ENCODE peak calls at places on chromosome 19, in four cellular contexts. U, Y, P and E are unnamed samples.

GRCh38 chr19:48461982-48462655 is 6.7 kb downstream of the KCNJ14 start:
- DNase-seq in U (no peak), Y (no peak), P (no peak), E (no peak)

GRCh38 chr19:21749090-21749489 is 18.3 kb downstream of the ZNF100 start:
- DNase-seq in P (no peak), Y (peak), U (no peak), E (no peak)

GRCh38 chr19:43406297-43406696 is 8.4 kb upstream of the TEX101 start:
- DNase-seq in P (no peak), Y (no peak), U (no peak), E (no peak)

GRCh38 chr19:47035495-47036232 is 12.8 kb downstream of the TMEM160 start:
- DNase-seq in Y (peak), U (peak), P (peak), E (peak)

GRCh38 chr19:43820098-43820860 is 6.8 kb upstream of the ZNF283 start:
- DNase-seq in Y (peak), P (peak), U (peak), E (peak)

GRCh38 chr19:39405930-39406655 is 554 bp upstream of the ZFP36 start:
- DNase-seq in Y (no peak), P (no peak), U (no peak), E (peak)

GRCh38 chr19:3268326-3268725 is 43.9 kb downstream of the CELF5 start:
- DNase-seq in P (no peak), U (no peak), Y (no peak), E (no peak)

GRCh38 chr19:6476155-6476895 is 5.3 kb downstream of the DENND1C start:
- DNase-seq in Y (no peak), P (peak), U (no peak), E (peak)

GRCh38 chr19:45038931-45039893 is at the start of gene CLASRP:
- DNase-seq in U (peak), Y (peak), P (peak), E (peak)

GRCh38 chr19:48489608-48490216 is 20.5 kb downstream of the CYTH2 start:
- DNase-seq in P (peak), Y (no peak), U (no peak), E (no peak)

GRCh38 chr19:47650695-47651094 is 41.8 kb downstream of the BICRA start:
- DNase-seq in Y (no peak), U (no peak), P (no peak), E (no peak)

GRCh38 chr19:20179946-20180345 is 12.9 kb downstream of the ZNF486 start:
- DNase-seq in P (no peak), U (no peak), Y (peak), E (no peak)

GRCh38 chr19:48308695-48309586 is 16.4 kb upstream of the EMP3 start:
- DNase-seq in Y (no peak), P (no peak), U (no peak), E (no peak)

GRCh38 chr19:41957838-41958366 is 1.2 kb downstream of the RABAC1 start:
- DNase-seq in U (peak), P (peak), Y (peak), E (peak)

GRCh38 chr19:54136086-54136863 is 1.3 kb upstream of the CNOT3 start:
- DNase-seq in P (no peak), U (no peak), Y (no peak), E (no peak)

GRCh38 chr19:3250675-3251074 is 26.2 kb downstream of the CELF5 start:
- DNase-seq in U (no peak), P (no peak), Y (no peak), E (no peak)

GRCh38 chr19:42233106-42233505 is 9.3 kb downstream of the GSK3A start:
- DNase-seq in P (no peak), Y (no peak), U (no peak), E (no peak)

GRCh38 chr19:44848036-44848804 is 2.1 kb downstream of the NECTIN2 start:
- DNase-seq in Y (peak), P (no peak), U (no peak), E (no peak)

GRCh38 chr19:46902402-46902766 is 41.6 kb downstream of the ARHGAP35 start:
- DNase-seq in U (no peak), Y (peak), P (no peak), E (no peak)

DNA sequence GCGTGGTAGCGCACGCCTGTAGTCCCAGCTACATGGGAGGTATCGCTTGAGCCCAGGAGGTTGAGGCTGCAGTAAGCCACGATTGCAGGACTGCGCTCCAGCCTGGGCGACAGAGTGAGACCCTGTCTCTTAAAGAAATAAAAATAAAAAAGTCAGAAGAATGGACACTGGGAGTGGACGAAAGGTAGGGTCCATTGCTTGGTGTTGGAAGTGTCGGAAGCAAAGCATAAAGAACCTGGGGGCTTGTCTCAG is 392 bp upstream of the ARHGAP33 start:
- DNase-seq in U (no peak), P (no peak), Y (no peak), E (no peak)
- H3K27ac ChIP-seq in U (no peak), P (no peak), Y (no peak), E (no peak)

GRCh38 chr19:7505288-7505681 is 10.6 kb upstream of the ZNF358 start:
- DNase-seq in P (no peak), U (no peak), Y (no peak), E (no peak)
- H3K4me3 ChIP-seq in P (no peak), U (no peak), Y (no peak), E (no peak)

GRCh38 chr19:1087813-1088418 is 7.3 kb downstream of the POLR2E start:
- DNase-seq in P (no peak), Y (no peak), U (no peak), E (no peak)
- H3K27ac ChIP-seq in P (peak), Y (no peak), U (no peak), E (peak)

DNA sequence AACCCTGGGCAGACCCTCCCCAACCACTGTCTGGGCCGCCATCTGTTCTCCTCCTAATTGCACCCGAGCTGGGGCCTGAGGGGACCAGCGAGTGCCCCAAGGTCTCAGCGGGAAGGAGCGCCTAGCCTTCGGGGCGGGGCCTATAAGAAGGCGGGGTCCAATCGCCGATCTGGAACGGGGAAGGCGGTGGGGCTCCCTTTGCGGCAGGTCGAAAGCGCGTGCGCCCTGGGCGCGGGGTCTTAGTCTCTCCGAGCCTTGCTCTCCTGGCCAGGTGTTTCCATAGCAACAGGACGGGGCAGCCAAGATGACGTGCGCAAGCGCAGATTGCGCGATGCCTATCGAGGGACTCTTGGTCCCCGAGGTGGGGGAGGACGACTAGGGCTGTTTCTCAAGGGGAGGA is 2.8 kb downstream of the MAST1 start:
- DNase-seq in P (no peak), Y (no peak), U (no peak), E (no peak)
- H3K4me3 ChIP-seq in P (peak), Y (peak), U (peak), E (peak)

DNA sequence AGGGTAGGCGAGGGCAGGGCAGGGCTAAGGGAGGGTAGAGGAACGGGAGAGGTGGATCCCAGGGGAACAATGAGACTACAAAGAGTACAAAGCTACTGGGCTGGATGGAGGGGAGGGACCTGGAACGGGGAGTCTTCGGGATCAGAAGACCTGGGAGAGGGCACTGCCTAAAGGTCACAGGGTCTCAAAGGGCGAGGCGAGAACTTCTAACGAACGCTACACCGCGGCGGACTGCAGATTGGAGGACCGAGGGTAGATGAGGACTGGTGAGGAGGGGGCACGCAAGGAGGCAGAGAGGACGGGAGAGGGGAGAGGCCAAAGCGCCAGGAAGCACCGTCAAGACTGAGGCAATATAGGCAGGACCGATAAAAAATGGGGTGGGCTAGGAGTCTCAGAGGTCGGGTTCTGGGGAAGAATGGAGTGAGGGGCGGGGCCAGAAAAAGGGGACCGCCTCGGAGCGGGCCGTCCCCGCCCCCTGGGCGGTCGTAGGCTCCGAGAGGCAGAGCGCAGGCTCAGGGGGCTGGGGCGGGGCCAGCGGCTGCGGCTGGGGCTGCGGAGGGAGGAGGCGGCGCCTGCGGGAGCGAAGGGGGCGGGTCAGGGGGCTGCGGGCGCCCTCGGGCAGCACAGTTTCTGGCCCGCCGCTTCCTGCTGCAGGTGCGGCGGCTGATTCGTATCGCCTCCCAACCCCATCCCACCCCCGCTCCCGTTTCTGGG is 1.3 kb upstream of the KCNC3 start:
- DNase-seq in Y (no peak), U (no peak), P (peak), E (peak)
- H3K27ac ChIP-seq in Y (no peak), U (no peak), P (peak), E (peak)

GRCh38 chr19:38251564-38252051 is 4.6 kb downstream of the PPP1R14A start:
- DNase-seq in U (no peak), P (peak), Y (no peak), E (peak)
- H3K4me3 ChIP-seq in U (no peak), P (peak), Y (no peak), E (peak)

GRCh38 chr19:710767-711166 is 2.0 kb downstream of the PALM start:
- DNase-seq in U (no peak), P (peak), Y (peak), E (no peak)
- H3K27ac ChIP-seq in U (no peak), P (peak), Y (no peak), E (peak)

GRCh38 chr19:17104679-17105078 is 29.1 kb downstream of the MYO9B start:
- DNase-seq in Y (no peak), P (no peak), U (no peak), E (no peak)
- H3K4me3 ChIP-seq in Y (no peak), P (no peak), U (no peak), E (no peak)

DNA sequence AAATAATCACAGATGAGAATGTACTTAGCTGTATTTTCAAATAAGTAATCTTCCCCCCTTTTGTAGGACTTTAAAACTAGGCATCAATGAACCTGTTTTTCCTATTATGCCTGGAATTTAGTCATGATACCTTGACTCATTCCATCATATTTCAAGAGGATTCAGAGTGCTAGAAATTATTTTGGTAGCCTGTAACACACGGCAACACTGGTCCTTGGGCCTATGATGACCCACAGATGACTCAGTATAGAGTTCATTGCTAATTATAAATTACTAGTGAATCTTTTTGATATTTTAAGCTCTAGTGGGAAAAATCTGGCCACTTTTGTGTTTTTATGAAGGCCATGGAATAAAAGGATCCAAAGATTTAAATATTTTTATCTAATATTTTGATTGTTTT is 26.0 kb upstream of the GARRE1 start:
- DNase-seq in P (no peak), U (no peak), Y (peak), E (no peak)
- H3K27ac ChIP-seq in P (no peak), U (no peak), Y (no peak), E (no peak)